ENCODE peak calls at places on chromosomes 11 and 22, in eight cellular contexts. D, H, M, F, U, J, W and O are unnamed samples. For H3K4me1, the result is how much of the 10 kb centered on the place peaks cover.

GRCh38 chr22:35470903-35471321 is 69.7 kb upstream of the RASD2 start:
- DNase-seq in D (no peak), H (no peak), M (no peak), F (peak), U (no peak), J (no peak), W (no peak), O (peak)

GRCh38 chr11:62208785-62209144 is 292 bp downstream of the SCGB2A1 start:
- DNase-seq in D (no peak), H (no peak), M (no peak), F (no peak), U (no peak), J (no peak), W (no peak), O (no peak)

GRCh38 chr22:49505337-49506009 is 322.2 kb downstream of the BRD1 start:
- DNase-seq in D (no peak), H (no peak), M (no peak), F (no peak), U (no peak), J (no peak), W (no peak), O (no peak)

GRCh38 chr22:38792833-38793232 is 1.1 kb downstream of the DNAL4 start:
- DNase-seq in D (no peak), H (no peak), M (no peak), F (peak), U (no peak), J (no peak), W (no peak), O (no peak)

GRCh38 chr11:35038211-35038930 is 100.6 kb upstream of the CD44 start:
- DNase-seq in D (no peak), H (no peak), M (no peak), F (no peak), U (no peak), J (no peak), W (no peak), O (no peak)

GRCh38 chr11:116330439-116331185 is 442.2 kb downstream of the BUD13 start:
- DNase-seq in D (no peak), H (no peak), M (no peak), F (no peak), U (no peak), J (no peak), W (no peak), O (no peak)

GRCh38 chr11:117834838-117835443 is 10.4 kb upstream of the FXYD2 start:
- DNase-seq in D (peak), H (no peak), M (peak), F (no peak), U (no peak), J (peak), W (no peak), O (no peak)

GRCh38 chr11:77082838-77083552 is 16.2 kb downstream of the CAPN5 start:
- DNase-seq in D (no peak), H (no peak), M (peak), F (peak), U (peak), J (peak), W (no peak), O (no peak)

GRCh38 chr11:3671334-3672254 is at the start of gene CHRNA10:
- DNase-seq in D (no peak), H (no peak), M (no peak), F (no peak), U (no peak), J (no peak), W (no peak), O (peak)

GRCh38 chr11:129785383-129786111 is 30.1 kb upstream of the TMEM45B start:
- DNase-seq in D (no peak), H (no peak), M (no peak), F (no peak), U (peak), J (no peak), W (peak), O (peak)

GRCh38 chr11:12706531-12707499 is 32.6 kb downstream of the TEAD1 start:
- DNase-seq in D (peak), H (no peak), M (peak), F (no peak), U (no peak), J (peak), W (peak), O (no peak)

GRCh38 chr11:14258177-14258935 is 100.6 kb downstream of the RRAS2 start:
- DNase-seq in D (peak), H (no peak), M (peak), F (peak), U (no peak), J (no peak), W (no peak), O (no peak)

GRCh38 chr22:25051073-25051472 is 98.6 kb downstream of the KIAA1671 start:
- DNase-seq in D (no peak), H (no peak), M (no peak), F (no peak), U (no peak), J (no peak), W (no peak), O (peak)

GRCh38 chr11:129695543-129696308 is 119.9 kb upstream of the TMEM45B start:
- DNase-seq in D (peak), H (peak), M (peak), F (peak), U (peak), J (peak), W (peak), O (peak)

GRCh38 chr11:367956-368413 is 1.3 kb upstream of the B4GALNT4 start:
- DNase-seq in D (no peak), H (no peak), M (no peak), F (no peak), U (no peak), J (no peak), W (no peak), O (peak)

GRCh38 chr11:19962795-19963163 is 197.5 kb downstream of the DBX1 start:
- DNase-seq in D (no peak), H (no peak), M (no peak), F (peak), U (no peak), J (no peak), W (no peak), O (no peak)

GRCh38 chr11:6656581-6656915 is 939 bp upstream of the DCHS1 start:
- DNase-seq in D (no peak), H (no peak), M (no peak), F (no peak), U (no peak), J (no peak), W (no peak), O (no peak)

GRCh38 chr22:35627267-35628041 is 10.3 kb upstream of the MB start:
- DNase-seq in D (peak), H (peak), M (peak), F (peak), U (peak), J (peak), W (peak), O (peak)

GRCh38 chr22:19669570-19669969 is 44.7 kb upstream of the SEPTIN5 start:
- DNase-seq in D (no peak), H (no peak), M (no peak), F (no peak), U (no peak), J (no peak), W (no peak), O (no peak)

GRCh38 chr22:30591191-30591587 is 521 bp downstream of the PES1 start:
- DNase-seq in D (no peak), H (no peak), M (no peak), F (peak), U (no peak), J (no peak), W (no peak), O (no peak)

GRCh38 chr11:120432056-120433018 is 79.2 kb upstream of the GRIK4 start:
- DNase-seq in D (peak), H (peak), M (no peak), F (peak), U (peak), J (peak), W (peak), O (no peak)

GRCh38 chr22:43185860-43186261 is 1.1 kb downstream of the TTLL12 start:
- DNase-seq in D (peak), H (peak), M (peak), F (peak), U (peak), J (peak), W (no peak), O (peak)

GRCh38 chr11:75532200-75532972 is 6.6 kb upstream of the GDPD5 start:
- DNase-seq in D (peak), H (peak), M (peak), F (peak), U (peak), J (peak), W (peak), O (peak)

GRCh38 chr11:114553642-114554041 is 6.0 kb downstream of the NXPE1 start:
- DNase-seq in D (no peak), H (no peak), M (no peak), F (no peak), U (no peak), J (no peak), W (no peak), O (no peak)

GRCh38 chr11:70119502-70119901 is 41.4 kb downstream of the ANO1 start:
- DNase-seq in D (no peak), H (no peak), M (no peak), F (no peak), U (no peak), J (no peak), W (no peak), O (no peak)

GRCh38 chr11:119509277-119509841 is 86.4 kb upstream of the THY1 start:
- DNase-seq in D (no peak), H (no peak), M (no peak), F (no peak), U (no peak), J (no peak), W (peak), O (no peak)

GRCh38 chr11:119567667-119568582 is 145.0 kb upstream of the THY1 start:
- DNase-seq in D (no peak), H (no peak), M (no peak), F (peak), U (peak), J (peak), W (peak), O (peak)

GRCh38 chr11:58575377-58576020 is at the start of gene LPXN:
- DNase-seq in D (no peak), H (no peak), M (peak), F (peak), U (no peak), J (peak), W (no peak), O (no peak)

GRCh38 chr11:11472096-11472495 is 119.0 kb upstream of the CSNK2A3 start:
- DNase-seq in D (no peak), H (no peak), M (no peak), F (no peak), U (no peak), J (no peak), W (no peak), O (no peak)

GRCh38 chr11:48047616-48048015 is 67.3 kb downstream of the PTPRJ start:
- DNase-seq in D (no peak), H (no peak), M (no peak), F (peak), U (no peak), J (no peak), W (peak), O (no peak)

GRCh38 chr11:40602866-40603578 is 856.4 kb downstream of the LRRC4C start:
- DNase-seq in D (no peak), H (no peak), M (no peak), F (no peak), U (no peak), J (no peak), W (no peak), O (no peak)

GRCh38 chr11:35274909-35275807 is 136.2 kb downstream of the CD44 start:
- DNase-seq in D (peak), H (peak), M (no peak), F (no peak), U (peak), J (peak), W (peak), O (peak)

GRCh38 chr22:47628477-47629272 is 866.2 kb downstream of the TBC1D22A start:
- DNase-seq in D (no peak), H (no peak), M (no peak), F (no peak), U (no peak), J (peak), W (no peak), O (no peak)

GRCh38 chr11:128210148-128210940 is 377.0 kb downstream of the ETS1 start:
- DNase-seq in D (peak), H (peak), M (peak), F (peak), U (peak), J (peak), W (peak), O (peak)
- H3K4me1 ChIP-seq in D (under half), H (under half), M (under half), F (under half), U (under half), J (under half), W (under half), O (under half)

GRCh38 chr11:134762248-134763029 is 350.4 kb upstream of the B3GAT1 start:
- DNase-seq in D (no peak), H (no peak), M (no peak), F (no peak), U (no peak), J (no peak), W (no peak), O (peak)
- H3K4me3 ChIP-seq in D (no peak), H (peak), M (no peak), F (peak), U (no peak), J (no peak), W (no peak), O (peak)

GRCh38 chr11:1881442-1882264 is 10.0 kb downstream of the PRR33 start:
- DNase-seq in D (peak), H (no peak), M (peak), F (no peak), U (no peak), J (peak), W (no peak), O (no peak)

GRCh38 chr11:1878134-1879031 is 13.3 kb downstream of the PRR33 start:
- DNase-seq in D (peak), H (no peak), M (peak), F (no peak), U (no peak), J (peak), W (no peak), O (no peak)

GRCh38 chr11:1879342-1879940 is 12.3 kb downstream of the PRR33 start:
- DNase-seq in D (no peak), H (no peak), M (peak), F (no peak), U (no peak), J (peak), W (no peak), O (no peak)

GRCh38 chr11:1880746-1881441 is 10.8 kb downstream of the PRR33 start:
- DNase-seq in D (peak), H (no peak), M (peak), F (no peak), U (no peak), J (no peak), W (no peak), O (no peak)

GRCh38 chr11:1879941-1880720 is 11.6 kb downstream of the PRR33 start:
- DNase-seq in D (peak), H (no peak), M (peak), F (peak), U (no peak), J (peak), W (no peak), O (no peak)
- H3K4me1 ChIP-seq in D (under half), H (under half), M (under half), F (half or more), U (under half), J (under half), W (under half), O (under half)

DNA sequence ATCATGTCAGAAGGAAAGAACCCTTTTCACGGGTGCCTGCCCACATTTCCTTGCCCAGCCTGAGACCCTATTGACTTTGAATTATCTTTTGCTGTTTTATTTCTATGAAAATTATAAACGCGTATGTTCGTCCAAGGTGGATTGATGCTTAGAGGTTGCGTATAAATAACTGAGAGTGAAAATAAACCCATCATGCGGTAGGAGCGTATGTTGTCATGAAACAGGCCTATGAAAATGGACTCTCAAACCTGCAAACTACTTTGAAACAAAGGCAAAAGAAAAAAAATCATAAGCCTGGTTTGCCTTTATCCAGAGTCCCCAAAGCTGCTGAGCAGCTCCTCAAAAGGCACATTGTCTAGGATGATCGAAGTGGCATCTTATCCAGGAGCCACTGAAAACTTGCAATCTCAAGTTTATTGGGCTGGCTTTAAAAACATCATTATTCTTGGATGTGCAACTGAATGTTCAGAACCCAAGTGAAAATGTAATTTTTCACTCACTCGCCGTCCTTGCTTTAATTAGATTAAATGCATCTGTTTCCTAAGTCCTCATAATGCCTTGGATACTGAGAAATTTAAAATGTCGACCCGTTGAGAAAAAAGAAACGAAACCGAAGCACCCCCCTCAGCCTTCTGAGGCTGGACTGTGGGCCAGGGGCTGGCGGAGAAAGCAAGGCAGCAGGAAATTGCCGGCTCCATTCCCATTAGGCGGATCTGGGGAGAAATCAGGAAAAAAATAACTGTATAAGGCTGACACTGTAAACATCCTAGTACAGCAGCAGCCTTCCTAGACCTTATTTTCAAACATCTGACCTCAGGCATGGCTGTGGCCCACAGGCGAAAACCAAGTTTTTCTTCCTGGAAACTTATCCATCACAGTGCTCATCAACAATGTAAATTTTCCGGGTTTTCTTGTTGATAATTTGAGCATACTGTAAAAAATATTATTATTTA is 82.9 kb upstream of the PPARA start:
- DNase-seq in D (no peak), H (no peak), M (peak), F (no peak), U (peak), J (peak), W (peak), O (no peak)
- H3K4me3 ChIP-seq in D (peak), H (peak), M (no peak), F (peak), U (peak), J (no peak), W (peak), O (no peak)

GRCh38 chr11:128513915-128514681 is 73.3 kb downstream of the ETS1 start:
- DNase-seq in D (no peak), H (no peak), M (no peak), F (no peak), U (no peak), J (no peak), W (no peak), O (no peak)
- H3K4me1 ChIP-seq in D (under half), H (under half), M (under half), F (under half), U (under half), J (under half), W (half or more), O (under half)

DNA sequence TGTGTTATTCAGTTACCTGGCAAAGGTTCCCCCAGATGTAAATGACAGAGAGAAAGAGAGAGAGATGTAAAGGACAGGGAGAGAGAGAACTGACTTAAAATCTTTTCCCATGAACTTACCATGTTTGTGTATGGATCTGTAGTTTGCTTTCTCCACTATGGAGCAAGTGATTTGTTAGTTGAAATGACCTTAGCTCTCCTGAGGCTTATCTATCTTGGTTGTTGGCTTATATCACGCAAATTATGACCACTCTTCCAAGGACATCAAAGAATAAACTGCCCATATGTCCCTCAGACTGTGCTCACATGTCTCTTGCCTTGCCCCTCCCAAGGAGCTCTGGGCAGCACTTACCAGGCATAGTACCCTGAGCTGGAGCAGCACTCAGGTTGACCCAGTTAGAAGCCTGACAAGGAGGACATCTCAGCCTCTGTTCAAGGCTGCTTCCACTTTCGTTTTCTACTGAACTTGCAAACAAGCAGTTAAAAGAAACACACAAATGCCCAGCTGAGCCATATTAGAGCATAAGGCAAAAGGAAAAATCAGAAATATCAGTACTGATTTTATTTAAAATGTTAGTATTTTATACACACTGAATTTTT is 95.2 kb upstream of the RCN1 start:
- DNase-seq in D (no peak), H (no peak), M (no peak), F (peak), U (no peak), J (no peak), W (no peak), O (no peak)
- H3K4me3 ChIP-seq in D (no peak), H (no peak), M (no peak), F (peak), U (peak), J (no peak), W (no peak), O (no peak)